ENCODE peak calls at places on chromosome X, in seven cellular contexts. S is H1, D is kidney, U is colonic mucosa, F is fibroblast of lung, W is PC-3, G is GM23248. J is an unnamed sample. For H3K36me3 and H3K4me1, the result is how much of the 10 kb centered on the place peaks cover.

GRCh38 chrX:28205905-28206304 is 224.7 kb upstream of the DCAF8L1 start:
- DNase-seq in F (no peak), U (no peak), W (no peak), S (no peak), D (no peak), G (no peak), J (no peak)

GRCh38 chrX:54357414-54358377 is at the start of gene WNK3:
- DNase-seq in W (peak), G (peak), D (peak), S (peak), U (peak), F (peak), J (peak)

GRCh38 chrX:64428371-64428770 is 33.1 kb upstream of the MTMR8 start:
- DNase-seq in U (no peak), G (no peak), W (no peak), F (no peak), S (no peak), D (no peak), J (no peak)

GRCh38 chrX:56793112-56793430 is 64.0 kb downstream of the NBDY start:
- DNase-seq in W (no peak), F (no peak), G (no peak), D (no peak), S (peak), U (peak), J (no peak)

GRCh38 chrX:150036181-150036580 is 97.9 kb upstream of the EOLA2 start:
- DNase-seq in D (no peak), F (peak), W (peak), G (peak), U (peak), S (no peak), J (no peak)

GRCh38 chrX:83008415-83008814 is 499.7 kb upstream of the POU3F4 start:
- DNase-seq in G (peak), D (no peak), F (peak), U (no peak), S (no peak), W (peak), J (no peak)

GRCh38 chrX:19883878-19884277 is 3.5 kb downstream of the SH3KBP1 start:
- DNase-seq in F (no peak), G (no peak), U (no peak), S (no peak), W (peak), D (no peak), J (no peak)

GRCh38 chrX:14916017-14916674 is 42.9 kb downstream of the MOSPD2 start:
- DNase-seq in U (no peak), D (no peak), F (peak), W (peak), S (no peak), G (peak), J (no peak)

GRCh38 chrX:111100191-111100590 is 4.2 kb downstream of the PAK3 start:
- DNase-seq in G (peak), S (peak), D (no peak), F (peak), U (peak), W (peak), J (peak)

GRCh38 chrX:52923781-52924241 is 26.7 kb downstream of the FAM156B start:
- DNase-seq in F (peak), D (no peak), S (no peak), U (peak), W (peak), G (peak), J (no peak)

GRCh38 chrX:111352424-111352823 is 59.6 kb downstream of the DCX start:
- DNase-seq in W (peak), S (no peak), D (no peak), U (peak), F (peak), G (peak), J (no peak)

GRCh38 chrX:46208225-46208854 is 336.9 kb downstream of the ZNF674 start:
- DNase-seq in G (peak), F (peak), U (no peak), W (peak), D (no peak), S (no peak), J (no peak)

GRCh38 chrX:41922694-41923171 is 621 bp downstream of the CASK start:
- DNase-seq in F (peak), G (peak), D (peak), W (peak), U (peak), S (peak), J (no peak)

GRCh38 chrX:110795645-110796510 is at the start of gene CHRDL1:
- DNase-seq in S (peak), D (peak), G (peak), U (peak), F (peak), W (no peak), J (peak)

GRCh38 chrX:24245201-24245600 is 68.7 kb downstream of the SUPT20HL2 start:
- DNase-seq in S (no peak), F (peak), G (peak), U (no peak), W (peak), D (no peak), J (peak)

DNA sequence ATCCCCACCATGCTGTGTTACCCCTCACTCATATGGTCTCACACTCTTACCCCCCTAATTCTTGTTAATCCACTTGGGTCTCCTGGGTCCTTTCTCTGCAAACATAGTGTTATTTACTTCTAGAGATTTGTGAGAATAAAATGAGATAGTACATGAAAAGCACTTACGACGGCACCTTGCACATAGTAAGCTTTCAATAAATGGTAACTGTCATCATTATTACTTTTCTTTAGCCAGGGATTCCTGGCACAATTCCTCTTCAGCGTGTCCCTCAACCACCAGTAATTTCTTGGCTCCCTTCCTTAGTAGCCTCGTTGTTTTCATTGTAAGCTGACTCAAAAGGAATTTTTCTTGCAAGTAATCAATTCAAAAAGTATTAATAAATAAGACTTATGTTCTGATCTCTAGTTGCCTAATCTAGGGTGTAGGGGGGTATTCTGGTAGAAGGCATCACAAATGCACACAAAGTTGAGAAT is 30.1 kb upstream of the RBMX start:
- DNase-seq in F (peak), W (peak), U (no peak), S (no peak), G (peak), D (no peak), J (no peak)
- H3K9ac ChIP-seq in F (no peak), W (no peak), U (no peak), S (no peak), G (peak), D (no peak), J (no peak)

GRCh38 chrX:40061871-40062524 is 35.8 kb downstream of the BCOR start:
- DNase-seq in U (no peak), D (no peak), S (no peak), W (no peak), F (no peak), G (no peak), J (no peak)

GRCh38 chrX:40062525-40063193 is 35.1 kb downstream of the BCOR start:
- DNase-seq in D (no peak), G (no peak), F (peak), W (no peak), U (no peak), S (no peak), J (no peak)

GRCh38 chrX:40061005-40061404 is 36.8 kb downstream of the BCOR start:
- DNase-seq in D (no peak), F (no peak), G (no peak), U (no peak), S (no peak), W (no peak), J (no peak)

GRCh38 chrX:40058719-40059118 is 39.0 kb downstream of the BCOR start:
- DNase-seq in U (peak), D (peak), S (no peak), F (no peak), W (no peak), G (no peak), J (no peak)

DNA sequence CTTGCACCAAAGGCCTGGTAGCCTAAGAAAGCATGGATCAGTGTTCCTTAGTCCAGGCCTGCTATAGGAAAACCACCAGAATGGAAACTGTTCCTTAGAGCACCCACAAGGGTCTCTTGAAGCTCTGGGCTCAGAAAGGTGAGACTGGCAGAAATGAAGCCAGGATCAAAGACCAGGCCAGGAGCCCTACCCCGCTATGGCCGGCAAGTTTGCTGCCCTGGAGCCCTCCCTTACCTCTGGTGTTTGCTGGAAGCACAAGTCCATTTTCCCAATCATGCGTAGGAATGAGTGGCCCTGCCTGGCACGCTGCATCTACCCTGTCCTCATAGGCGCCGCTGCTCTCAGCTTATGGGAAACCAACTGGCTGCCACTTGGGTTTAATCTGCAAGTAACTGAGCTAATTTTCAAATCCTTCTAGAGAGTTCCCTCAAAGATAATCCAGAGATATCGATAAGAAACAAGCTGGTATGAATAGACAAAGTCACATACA is 37.4 kb downstream of the BCOR start:
- DNase-seq in F (no peak), G (no peak), W (no peak), S (no peak), D (no peak), U (no peak), J (no peak)
- H3K36me3 ChIP-seq in F (under half), G (under half), W (under half), S (under half), D (under half), U (under half), J (half or more)

GRCh38 chrX:40150503-40150902 is 52.7 kb upstream of the BCOR start:
- DNase-seq in D (no peak), U (no peak), S (no peak), W (peak), F (no peak), G (no peak), J (no peak)
- H3K4me1 ChIP-seq in D (under half), U (under half), S (under half), W (under half), F (under half), G (under half), J (under half)

DNA sequence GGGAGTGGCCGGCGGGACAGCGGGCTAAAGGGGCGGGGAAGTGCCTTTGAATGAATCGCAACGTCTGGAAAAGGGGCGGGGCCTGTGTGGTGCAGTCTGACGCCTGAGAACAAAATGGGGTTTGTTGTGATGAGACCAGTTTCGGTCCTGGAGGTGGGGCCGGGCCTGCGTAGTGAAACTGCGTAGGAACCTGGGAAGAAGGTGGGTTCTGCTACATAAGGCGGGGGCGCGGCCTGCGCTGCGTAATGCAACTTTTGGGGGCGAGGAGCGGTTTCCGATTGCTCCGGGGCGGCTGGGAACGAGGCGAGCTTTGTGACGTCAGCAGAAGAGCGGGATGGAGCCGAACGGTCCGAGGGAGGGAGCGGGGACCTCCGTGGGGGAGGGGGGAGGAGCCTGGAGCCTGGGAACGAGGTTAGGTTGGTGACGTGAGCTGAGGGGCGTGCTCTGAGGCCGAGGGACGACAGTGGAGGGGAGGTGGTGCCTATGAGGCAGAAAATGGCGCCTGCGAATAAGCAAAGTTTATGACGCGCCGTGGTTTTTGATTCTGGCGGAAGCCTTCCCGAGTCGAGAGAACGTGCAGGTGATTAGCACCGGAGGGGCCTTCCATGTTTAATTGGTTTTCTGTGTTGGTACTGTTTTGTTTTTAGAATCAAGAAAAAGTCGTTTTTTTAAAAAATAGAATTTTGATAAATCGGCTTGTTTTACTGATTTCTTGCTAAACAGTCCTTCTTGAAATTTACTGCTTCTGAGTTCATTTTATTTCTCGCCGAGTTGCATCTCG is 714 bp downstream of the USP11 start:
- DNase-seq in F (peak), D (peak), U (peak), G (peak), W (peak), S (peak), J (peak)
- H3K9ac ChIP-seq in F (peak), D (peak), U (peak), G (peak), W (peak), S (peak), J (peak)

GRCh38 chrX:139770366-139770765 is 62.4 kb upstream of the MCF2 start:
- DNase-seq in D (no peak), F (no peak), W (no peak), S (no peak), G (no peak), U (no peak), J (no peak)
- H3K36me3 ChIP-seq in D (under half), F (under half), W (under half), S (under half), G (under half), U (under half), J (under half)

GRCh38 chrX:148612431-148612830 is 112.0 kb downstream of the AFF2 start:
- DNase-seq in S (no peak), W (no peak), D (no peak), G (no peak), F (no peak), U (no peak), J (no peak)
- H3K4me1 ChIP-seq in S (under half), W (under half), D (under half), G (under half), F (under half), U (under half), J (under half)

DNA sequence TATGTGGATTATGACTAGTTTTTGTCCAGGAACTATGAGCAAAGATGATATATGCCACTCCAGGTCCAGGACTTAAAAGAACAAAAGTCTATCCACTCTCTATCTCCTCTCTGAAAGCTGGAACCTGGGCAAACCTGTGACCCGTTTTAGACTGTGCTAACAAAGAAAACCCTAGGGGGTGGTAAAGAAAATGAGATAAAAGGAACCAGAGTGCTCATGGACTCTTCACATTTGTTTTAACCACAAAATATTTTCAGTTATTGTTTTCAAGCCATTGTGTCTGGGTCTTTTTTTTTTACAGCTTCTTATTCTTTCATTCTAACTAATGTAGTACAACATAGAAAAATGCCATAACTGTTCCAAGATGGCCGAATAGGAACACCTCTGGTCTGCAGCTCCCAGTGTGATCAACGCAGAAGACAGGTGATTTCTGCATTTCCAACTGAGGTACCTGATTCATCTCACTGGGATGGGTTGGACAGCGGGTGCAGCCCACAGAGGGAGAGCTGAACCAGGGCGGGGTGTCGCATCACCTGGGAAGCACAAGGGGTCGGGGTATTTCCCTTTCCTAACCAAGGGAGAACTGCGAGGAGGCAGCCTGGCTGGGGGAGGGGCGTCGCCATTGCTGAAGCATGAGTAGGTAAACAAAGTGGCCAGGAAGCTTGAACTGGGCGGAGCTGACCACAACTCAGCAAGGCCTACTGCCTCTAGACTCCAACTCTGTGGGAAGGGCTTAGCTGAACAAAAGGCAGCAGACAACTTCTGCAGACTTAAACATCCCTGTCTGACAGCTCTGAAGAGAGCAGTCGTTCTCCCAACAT is 45.1 kb downstream of the CHM start:
- DNase-seq in F (peak), U (peak), S (peak), W (peak), D (peak), G (no peak), J (peak)
- H3K9ac ChIP-seq in F (no peak), U (no peak), S (no peak), W (no peak), D (no peak), G (no peak), J (no peak)

GRCh38 chrX:70498129-70498528 is 53.5 kb downstream of the DLG3 start:
- DNase-seq in F (no peak), W (no peak), D (no peak), S (no peak), G (no peak), U (no peak), J (no peak)
- H3K36me3 ChIP-seq in F (under half), W (under half), D (under half), S (under half), G (under half), U (under half), J (half or more)